ENCODE peak calls at places on chromosomes 7 and 10, in ten cellular contexts. X is activated CD4-positive, alpha-beta T cell treated with anti-CD3 and anti-CD28 coated beads, Interleukin-2, amount 50 U/mL, for 24 hours; B is naive thymus-derived CD8-positive, alpha-beta T cell; O is RWPE1; J is astrocyte of the spinal cord; T is CD8-positive, alpha-beta T cell; W is NCI-H460; S is A549; Y is endothelial cell; E is pons. H is an unnamed sample.

GRCh38 chr7:108592633-108593277 is 23.1 kb downstream of the DNAJB9 start:
- DNase-seq in X (no peak), B (no peak), O (peak; percentile 14), J (no peak), T (no peak), W (peak; percentile 22), S (no peak), Y (no peak), E (peak; percentile 15), H (peak; percentile 35)

GRCh38 chr7:149722356-149722957 is 50.9 kb downstream of the ZNF467 start:
- DNase-seq in X (no peak), B (no peak), O (no peak), J (no peak), T (no peak), W (no peak), S (no peak), Y (no peak), E (no peak), H (no peak)

GRCh38 chr10:689433-690226 is at the start of gene DIP2C:
- DNase-seq in X (no peak), B (no peak), O (peak; percentile 52), J (peak; percentile 67), T (no peak), W (peak; percentile 43), S (peak; percentile 83), Y (peak; percentile 71), E (peak; percentile 31), H (peak; percentile 73)

GRCh38 chr10:117299435-117299834 is 58.5 kb downstream of the SLC18A2 start:
- DNase-seq in X (no peak), B (no peak), O (no peak), J (no peak), T (no peak), W (no peak), S (no peak), Y (no peak), E (no peak), H (no peak)

GRCh38 chr10:123642293-123642692 is 23.9 kb upstream of the GPR26 start:
- DNase-seq in X (no peak), B (no peak), O (no peak), J (no peak), T (no peak), W (no peak), S (no peak), Y (no peak), E (peak; percentile 5), H (no peak)

GRCh38 chr10:114544045-114544659 is 113.9 kb downstream of the ABLIM1 start:
- DNase-seq in X (peak; percentile 56), B (peak; percentile 81), O (no peak), J (no peak), T (peak; percentile 69), W (no peak), S (no peak), Y (no peak), E (no peak), H (no peak)

GRCh38 chr7:5433181-5433580 is 9.5 kb upstream of the TNRC18 start:
- DNase-seq in X (no peak), B (no peak), O (no peak), J (no peak), T (no peak), W (no peak), S (no peak), Y (no peak), E (no peak), H (no peak)

GRCh38 chr10:86077871-86078638 is 288.5 kb downstream of the GRID1 start:
- DNase-seq in X (no peak), B (no peak), O (no peak), J (no peak), T (no peak), W (no peak), S (no peak), Y (no peak), E (no peak), H (no peak)

GRCh38 chr10:3774018-3774813 is 10.8 kb downstream of the KLF6 start:
- DNase-seq in X (no peak), B (no peak), O (no peak), J (peak; percentile 88), T (no peak), W (no peak), S (no peak), Y (no peak), E (no peak), H (no peak)

GRCh38 chr10:82722273-82722672 is 847.3 kb downstream of the NRG3 start:
- DNase-seq in X (no peak), B (no peak), O (no peak), J (no peak), T (no peak), W (no peak), S (no peak), Y (no peak), E (no peak), H (no peak)

GRCh38 chr10:110566472-110567200 is 859 bp upstream of the SMC3 start:
- DNase-seq in X (no peak), B (no peak), O (no peak), J (no peak), T (no peak), W (no peak), S (no peak), Y (no peak), E (no peak), H (no peak)

GRCh38 chr10:92691591-92692084 is 1.9 kb downstream of the HHEX start:
- DNase-seq in X (no peak), B (no peak), O (no peak), J (no peak), T (no peak), W (no peak), S (no peak), Y (peak; percentile 67), E (peak; percentile 57), H (no peak)

GRCh38 chr10:120507175-120507574 is 50.1 kb downstream of the PLPP4 start:
- DNase-seq in X (no peak), B (no peak), O (no peak), J (no peak), T (no peak), W (no peak), S (no peak), Y (no peak), E (no peak), H (no peak)

GRCh38 chr10:57692255-57692980 is 575.3 kb downstream of the IPMK start:
- DNase-seq in X (no peak), B (no peak), O (peak; percentile 19), J (peak; percentile 91), T (no peak), W (no peak), S (peak; percentile 10), Y (no peak), E (no peak), H (peak; percentile 89)

GRCh38 chr10:128026620-128027281 is 99.5 kb downstream of the MKI67 start:
- DNase-seq in X (no peak), B (no peak), O (no peak), J (no peak), T (no peak), W (no peak), S (no peak), Y (no peak), E (no peak), H (no peak)

GRCh38 chr10:99667108-99667751 is 7.9 kb downstream of the ENTPD7 start:
- DNase-seq in X (no peak), B (no peak), O (peak; percentile 71), J (peak; percentile 77), T (no peak), W (no peak), S (peak; percentile 36), Y (no peak), E (no peak), H (peak; percentile 83)

GRCh38 chr10:94115725-94116124 is 122.0 kb downstream of the PLCE1 start:
- DNase-seq in X (no peak), B (no peak), O (peak; percentile 92), J (no peak), T (no peak), W (peak; percentile 16), S (peak; percentile 74), Y (no peak), E (no peak), H (peak; percentile 53)

GRCh38 chr10:89683911-89684310 is 17.5 kb upstream of the KIF20B start:
- DNase-seq in X (no peak), B (no peak), O (no peak), J (no peak), T (no peak), W (no peak), S (no peak), Y (no peak), E (no peak), H (no peak)

GRCh38 chr10:100993986-100994708 is 5.5 kb upstream of the LZTS2 start:
- DNase-seq in X (no peak), B (no peak), O (no peak), J (peak; percentile 42), T (no peak), W (no peak), S (peak; percentile 55), Y (peak; percentile 38), E (peak; percentile 89), H (no peak)

GRCh38 chr7:106045592-106045991 is 66.5 kb downstream of the SYPL1 start:
- DNase-seq in X (no peak), B (no peak), O (no peak), J (peak; percentile 51), T (no peak), W (no peak), S (no peak), Y (no peak), E (no peak), H (no peak)

GRCh38 chr7:104978460-104978859 is 35.5 kb upstream of the KMT2E start:
- DNase-seq in X (no peak), B (no peak), O (no peak), J (no peak), T (no peak), W (no peak), S (no peak), Y (no peak), E (peak; percentile 87), H (peak; percentile 34)

GRCh38 chr10:75208177-75208576 is 2.4 kb upstream of the VDAC2 start:
- DNase-seq in X (no peak), B (no peak), O (peak; percentile 89), J (peak; percentile 71), T (no peak), W (no peak), S (no peak), Y (no peak), E (no peak), H (peak; percentile 88)

GRCh38 chr10:63605568-63605967 is 84.4 kb downstream of the REEP3 start:
- DNase-seq in X (no peak), B (no peak), O (no peak), J (peak; percentile 26), T (no peak), W (no peak), S (no peak), Y (no peak), E (peak; percentile 89), H (peak; percentile 41)

GRCh38 chr7:92872701-92873100 is 36.3 kb upstream of the CDK6 start:
- DNase-seq in X (no peak), B (no peak), O (no peak), J (peak; percentile 43), T (no peak), W (no peak), S (no peak), Y (no peak), E (no peak), H (no peak)

GRCh38 chr7:129835436-129836020 is 117.2 kb downstream of the UBE2H start:
- DNase-seq in X (no peak), B (no peak), O (no peak), J (no peak), T (no peak), W (no peak), S (no peak), Y (no peak), E (no peak), H (no peak)

GRCh38 chr7:130156140-130156539 is 49.1 kb downstream of the TMEM209 start:
- DNase-seq in X (no peak), B (no peak), O (no peak), J (no peak), T (no peak), W (no peak), S (no peak), Y (no peak), E (no peak), H (no peak)

GRCh38 chr10:69201045-69201444 is 19.1 kb upstream of the HKDC1 start:
- DNase-seq in X (no peak), B (no peak), O (no peak), J (no peak), T (no peak), W (no peak), S (no peak), Y (no peak), E (no peak), H (no peak)

GRCh38 chr7:77454802-77455201 is 38.7 kb upstream of the GSAP start:
- DNase-seq in X (no peak), B (no peak), O (no peak), J (no peak), T (no peak), W (no peak), S (no peak), Y (no peak), E (no peak), H (no peak)